ENCODE peak calls at places on chromosomes 3 and 15, in seven cellular contexts. R is hippocampal formation, M is NT2/D1, Z is HAP-1, A is astrocyte of the spinal cord, Q is heart right ventricle, S is nephron progenitor cell. B is an unnamed sample.

GRCh38 chr15:77035584-77035983 is 35.3 kb downstream of the TSPAN3 start:
- DNase-seq in R (no peak), M (no peak), Z (no peak), A (no peak), Q (no peak), S (no peak), B (no peak)

GRCh38 chr3:24100694-24101402 is 155.8 kb downstream of the NR1D2 start:
- DNase-seq in R (no peak), M (no peak), Z (no peak), A (no peak), Q (no peak), S (no peak), B (no peak)

GRCh38 chr3:148203263-148204010 is 494.3 kb upstream of the AGTR1 start:
- DNase-seq in R (no peak), M (no peak), Z (no peak), A (no peak), Q (no peak), S (no peak), B (peak; percentile 2)

GRCh38 chr3:128285042-128285924 is 132.0 kb downstream of the EEFSEC start:
- DNase-seq in R (no peak), M (no peak), Z (no peak), A (no peak), Q (no peak), S (no peak), B (no peak)

GRCh38 chr3:197404754-197405153 is 106.3 kb upstream of the DLG1 start:
- DNase-seq in R (no peak), M (no peak), Z (no peak), A (no peak), Q (no peak), S (no peak), B (no peak)

GRCh38 chr3:47000922-47001730 is 21.7 kb downstream of the NBEAL2 start:
- DNase-seq in R (no peak), M (no peak), Z (no peak), A (no peak), Q (peak; percentile 8), S (no peak), B (no peak)

GRCh38 chr3:58167431-58168351 is 43.1 kb downstream of the DNASE1L3 start:
- DNase-seq in R (peak; percentile 51), M (no peak), Z (peak; percentile 82), A (peak; percentile 46), Q (peak; percentile 72), S (peak; percentile 83), B (peak; percentile 68)

GRCh38 chr3:12131351-12131750 is 27.4 kb downstream of the TIMP4 start:
- DNase-seq in R (no peak), M (no peak), Z (no peak), A (no peak), Q (no peak), S (no peak), B (no peak)

GRCh38 chr3:61253756-61254155 is 2.5 kb upstream of the FHIT start:
- DNase-seq in R (no peak), M (no peak), Z (no peak), A (no peak), Q (no peak), S (no peak), B (no peak)

GRCh38 chr15:89690276-89691218 is at the start of the genes PEX11A and WDR93:
- DNase-seq in R (peak; percentile 20), M (peak; percentile 64), Z (no peak), A (peak; percentile 62), Q (peak; percentile 77), S (peak; percentile 77), B (peak; percentile 49)

GRCh38 chr3:48472923-48473616 is 26.5 kb downstream of the ATRIP start:
- DNase-seq in R (peak; percentile 78), M (peak; percentile 94), Z (peak; percentile 98), A (peak; percentile 92), Q (peak; percentile 92), S (peak; percentile 92), B (peak; percentile 88)

GRCh38 chr15:58522865-58523264 is 91.1 kb downstream of the LIPC start:
- DNase-seq in R (no peak), M (no peak), Z (no peak), A (no peak), Q (no peak), S (no peak), B (no peak)

GRCh38 chr3:26100176-26100575 is 310.3 kb downstream of the OXSM start:
- DNase-seq in R (no peak), M (no peak), Z (no peak), A (no peak), Q (no peak), S (no peak), B (no peak)

GRCh38 chr15:90259524-90259923 is 5.9 kb upstream of the NGRN start:
- DNase-seq in R (no peak), M (no peak), Z (no peak), A (peak; percentile 16), Q (no peak), S (no peak), B (peak; percentile 55)

GRCh38 chr15:78640840-78641733 is at the start of gene CHRNB4:
- DNase-seq in R (no peak), M (peak; percentile 87), Z (peak; percentile 82), A (no peak), Q (no peak), S (peak; percentile 92), B (no peak)

GRCh38 chr15:79209690-79210089 is 72.8 kb upstream of the ANKRD34C start:
- DNase-seq in R (no peak), M (no peak), Z (peak; percentile 14), A (no peak), Q (no peak), S (peak; percentile 58), B (no peak)

GRCh38 chr3:106172780-106173179 is 304.0 kb upstream of the CBLB start:
- DNase-seq in R (no peak), M (no peak), Z (no peak), A (no peak), Q (no peak), S (no peak), B (no peak)

GRCh38 chr3:48410205-48411040 is 19.5 kb downstream of the PLXNB1 start:
- DNase-seq in R (no peak), M (no peak), Z (peak; percentile 5), A (no peak), Q (no peak), S (no peak), B (no peak)

GRCh38 chr3:107956991-107957467 is 133.8 kb downstream of the CD47 start:
- DNase-seq in R (peak; percentile 53), M (no peak), Z (no peak), A (no peak), Q (peak; percentile 69), S (no peak), B (no peak)